ENCODE peak calls at places on chromosomes 4 and X, in four cellular contexts. V is naive thymus-derived CD8-positive, alpha-beta T cell; C is keratinocyte; E is endothelial cell. R is an unnamed sample.

GRCh38 chr4:159447296-159447695 is 344.4 kb downstream of the RAPGEF2 start:
- DNase-seq in C (no peak), V (no peak), E (no peak), R (no peak)

GRCh38 chr4:26490111-26490979 is at the start of gene CCKAR:
- DNase-seq in C (no peak), E (no peak), V (no peak), R (no peak)

GRCh38 chrX:153592966-153593688 is 5.8 kb downstream of the CCNQ start:
- DNase-seq in V (no peak), C (no peak), E (no peak), R (no peak)

GRCh38 chrX:103538728-103539127 is 19.4 kb upstream of the RAB40A start:
- DNase-seq in V (no peak), C (peak; percentile 17), E (no peak), R (no peak)

GRCh38 chr4:147009875-147010274 is 64.2 kb upstream of the TTC29 start:
- DNase-seq in C (no peak), V (no peak), E (no peak), R (no peak)

GRCh38 chrX:102658551-102658950 is 7.3 kb downstream of the GPRASP1 start:
- DNase-seq in V (no peak), C (no peak), E (no peak), R (no peak)

GRCh38 chr4:89136525-89136924 is 25.2 kb downstream of the TIGD2 start:
- DNase-seq in E (no peak), C (no peak), V (no peak), R (peak; percentile 63)

GRCh38 chr4:121462660-121463261 is 81.9 kb upstream of the QRFPR start:
- DNase-seq in E (peak; percentile 51), C (peak; percentile 21), V (peak; percentile 40), R (peak; percentile 59)

GRCh38 chr4:183314336-183314735 is 5.7 kb downstream of the CLDN22 start:
- DNase-seq in C (no peak), E (no peak), V (no peak), R (no peak)